ENCODE peak calls at places on chromosome 9, in nine cellular contexts. L is brain microvascular endothelial cell, Q is choroid plexus epithelial cell, H is AG04449, S is osteoblast, W is fibroblast of mammary gland, C is astrocyte of the cerebellum, O is body of pancreas, V is cardiac fibroblast. F is an unnamed sample.

GRCh38 chr9:115289757-115290208 is 171.8 kb upstream of the TNC start:
- DNase-seq in V (peak; percentile 32), L (peak; percentile 85), Q (peak; percentile 90), S (no peak), W (peak; percentile 63), O (no peak), C (peak; percentile 83), H (no peak), F (peak; percentile 87)

GRCh38 chr9:89435315-89435823 is 62.5 kb downstream of the SEMA4D start:
- DNase-seq in C (no peak), L (no peak), Q (no peak), O (peak; percentile 73), W (no peak), H (no peak), S (peak; percentile 11), V (no peak), F (no peak)

GRCh38 chr9:72509635-72510034 is 11.8 kb upstream of the TMC1 start:
- DNase-seq in O (no peak), Q (peak; percentile 42), W (peak; percentile 37), H (no peak), L (no peak), V (peak; percentile 64), C (no peak), S (no peak), F (peak; percentile 38)

GRCh38 chr9:731474-731873 is 110.0 kb upstream of the DMRT1 start:
- DNase-seq in W (no peak), H (no peak), Q (no peak), C (no peak), V (no peak), S (no peak), O (no peak), L (no peak), F (no peak)

GRCh38 chr9:88143944-88144343 is 5.7 kb upstream of the SPATA31C2 start:
- DNase-seq in W (no peak), L (no peak), O (no peak), S (no peak), Q (no peak), V (no peak), C (no peak), H (no peak), F (no peak)

GRCh38 chr9:114283551-114284111 is 39.3 kb upstream of the ORM1 start:
- DNase-seq in V (no peak), S (peak; percentile 57), C (no peak), L (no peak), O (no peak), Q (no peak), W (no peak), H (no peak), F (no peak)

GRCh38 chr9:131276107-131276888 is at the start of gene FAM78A:
- DNase-seq in L (no peak), H (no peak), Q (peak; percentile 14), O (peak; percentile 51), S (peak; percentile 93), C (no peak), V (peak; percentile 19), W (no peak), F (no peak)

GRCh38 chr9:129602598-129603415 is 18.1 kb downstream of the C9orf50 start:
- DNase-seq in H (no peak), S (peak; percentile 56), L (no peak), C (no peak), O (no peak), Q (no peak), W (no peak), V (no peak), F (no peak)

GRCh38 chr9:98118640-98119601 is at the start of gene TRIM14:
- DNase-seq in C (no peak), V (peak; percentile 49), O (peak; percentile 50), H (no peak), Q (peak; percentile 52), L (peak; percentile 9), W (peak; percentile 44), S (peak; percentile 90), F (peak; percentile 43)

GRCh38 chr9:83620841-83621636 is 1.9 kb upstream of the IDNK start:
- DNase-seq in S (peak; percentile 92), C (peak; percentile 12), O (peak; percentile 52), Q (peak; percentile 68), W (peak; percentile 59), L (peak; percentile 22), H (no peak), V (peak; percentile 65), F (peak; percentile 53)

GRCh38 chr9:113215142-113215541 is 5.9 kb downstream of the FKBP15 start:
- DNase-seq in W (peak; percentile 55), C (no peak), H (no peak), O (no peak), L (no peak), S (no peak), Q (peak; percentile 89), V (peak; percentile 61), F (peak; percentile 35)

GRCh38 chr9:99354104-99354503 is 132.0 kb downstream of the SEC61B start:
- DNase-seq in W (peak; percentile 74), S (no peak), C (no peak), Q (no peak), L (no peak), H (no peak), O (no peak), V (no peak), F (no peak)

GRCh38 chr9:113541019-113541900 is 77.7 kb downstream of the RGS3 start:
- DNase-seq in S (peak; percentile 86), O (peak; percentile 66), H (no peak), L (peak; percentile 75), V (peak; percentile 32), W (peak; percentile 22), Q (peak; percentile 88), C (no peak), F (peak; percentile 58)

GRCh38 chr9:91832322-91832721 is 117.7 kb downstream of the ROR2 start:
- DNase-seq in C (no peak), W (no peak), S (no peak), V (no peak), L (no peak), H (no peak), O (no peak), Q (no peak), F (no peak)

GRCh38 chr9:32378496-32378895 is 5.9 kb upstream of the ACO1 start:
- DNase-seq in C (peak; percentile 63), S (peak; percentile 69), H (no peak), V (peak; percentile 88), O (peak; percentile 59), L (peak; percentile 59), W (peak; percentile 82), Q (peak; percentile 91), F (peak; percentile 78)

GRCh38 chr9:112091805-112092204 is 83.3 kb downstream of the SUSD1 start:
- DNase-seq in V (peak; percentile 42), Q (peak; percentile 64), S (no peak), W (peak; percentile 17), C (no peak), H (no peak), L (no peak), O (peak; percentile 38), F (peak; percentile 19)

GRCh38 chr9:524008-524407 is 309.3 kb downstream of the DOCK8 start:
- DNase-seq in L (no peak), Q (no peak), O (no peak), H (no peak), W (no peak), V (no peak), S (no peak), C (no peak), F (no peak)

GRCh38 chr9:111891910-111892499 is 4.6 kb upstream of the UGCG start:
- DNase-seq in O (no peak), S (peak; percentile 78), C (no peak), L (no peak), Q (no peak), H (no peak), V (no peak), W (no peak), F (no peak)

GRCh38 chr9:94801242-94801641 is 74.7 kb downstream of the AOPEP start:
- DNase-seq in O (no peak), L (no peak), W (peak; percentile 89), Q (no peak), V (no peak), C (no peak), S (peak; percentile 84), H (no peak), F (no peak)

GRCh38 chr9:133394687-133395271 is 18.6 kb downstream of the STKLD1 start:
- DNase-seq in V (no peak), C (no peak), L (no peak), O (no peak), S (peak; percentile 64), Q (no peak), W (no peak), H (no peak), F (no peak)
- TF ChIP-seq CTCF in V (no peak), C (no peak), L (no peak), O (no peak), S (no peak), Q (no peak), W (no peak), H (no peak), F (no peak)

GRCh38 chr9:134358026-134358967 is 32.0 kb downstream of the RXRA start:
- DNase-seq in Q (no peak), O (peak; percentile 41), W (no peak), H (no peak), V (no peak), L (no peak), S (no peak), C (no peak), F (peak; percentile 32)
- H3K4me3 ChIP-seq in Q (no peak overlapping the region), O (no peak overlapping the region), W (no peak overlapping the region), H (no peak overlapping the region), V (no peak overlapping the region), L (no peak overlapping the region), S (no peak overlapping the region), C (no peak overlapping the region), F (no peak overlapping the region)

GRCh38 chr9:36140086-36141084 is 3.9 kb downstream of the GLIPR2 start:
- DNase-seq in V (no peak), H (no peak), C (no peak), L (no peak), O (peak; percentile 52), W (no peak), Q (no peak), S (peak; percentile 66), F (no peak)

GRCh38 chr9:36143242-36143641 is 6.7 kb downstream of the GLIPR2 start:
- DNase-seq in W (no peak), L (no peak), O (no peak), V (no peak), Q (no peak), C (no peak), H (no peak), S (no peak), F (no peak)

GRCh38 chr9:36142510-36143161 is 6.1 kb downstream of the GLIPR2 start:
- DNase-seq in C (no peak), S (peak; percentile 72), H (no peak), L (no peak), V (no peak), Q (peak; percentile 57), W (no peak), O (no peak), F (no peak)

GRCh38 chr9:36141761-36142160 is 5.2 kb downstream of the GLIPR2 start:
- DNase-seq in O (no peak), H (no peak), W (no peak), L (no peak), S (no peak), Q (no peak), V (no peak), C (no peak), F (no peak)

GRCh38 chr9:36141288-36141687 is 4.8 kb downstream of the GLIPR2 start:
- DNase-seq in O (peak; percentile 47), S (peak; percentile 86), Q (peak; percentile 39), L (no peak), V (peak; percentile 47), C (no peak), W (peak; percentile 45), H (no peak), F (no peak)
- TF ChIP-seq CTCF in O (no peak), S (peak; percentile 59), Q (peak; percentile 57), L (peak; percentile 66), V (peak; percentile 39), C (peak; percentile 48), W (peak; percentile 39), H (peak; percentile 48), F (peak; percentile 68)

GRCh38 chr9:8651830-8652229 is 852.3 kb upstream of the DMAC1 start:
- DNase-seq in W (no peak), L (no peak), C (no peak), V (no peak), S (no peak), O (no peak), H (no peak), Q (no peak), F (no peak)
- H3K4me3 ChIP-seq in W (no peak overlapping the region), L (no peak overlapping the region), C (no peak overlapping the region), V (no peak overlapping the region), S (no peak overlapping the region), O (no peak overlapping the region), H (no peak overlapping the region), Q (no peak overlapping the region), F (no peak overlapping the region)

F was measured in astrocyte of the spinal cord.